ENCODE peak calls at places on chromosomes 7 and 10, in five cellular contexts. O is cardiac muscle cell, J is NCI-H1092, A is foreskin fibroblast, K is T-helper 1 cell. I is an unnamed sample.

GRCh38 chr7:22110881-22111280 is 165.2 kb upstream of the CDCA7L start:
- DNase-seq in O (no peak), J (no peak), A (peak; percentile 43), K (no peak), I (no peak)

GRCh38 chr7:51017576-51018535 is 235.2 kb upstream of the GRB10 start:
- DNase-seq in O (no peak), J (no peak), A (no peak), K (no peak), I (no peak)

GRCh38 chr7:95471076-95471475 is 14.7 kb upstream of the ASB4 start:
- DNase-seq in O (no peak), J (peak; percentile 18), A (no peak), K (no peak), I (peak; percentile 47)

GRCh38 chr10:15433850-15434537 is 62.9 kb upstream of the FAM171A1 start:
- DNase-seq in O (peak; percentile 70), J (peak; percentile 19), A (peak; percentile 74), K (peak; percentile 46), I (no peak)

GRCh38 chr10:49037187-49037586 is 78.1 kb downstream of the VSTM4 start:
- DNase-seq in O (no peak), J (no peak), A (peak; percentile 1), K (no peak), I (no peak)

GRCh38 chr7:102891693-102892261 is 21.0 kb upstream of the LRRC17 start:
- DNase-seq in O (no peak), J (no peak), A (peak; percentile 91), K (no peak), I (no peak)

GRCh38 chr7:133486-133885 is 58.9 kb upstream of the FAM20C start:
- DNase-seq in O (no peak), J (no peak), A (no peak), K (no peak), I (no peak)

GRCh38 chr7:120055300-120055699 is 217.7 kb upstream of the KCND2 start:
- DNase-seq in O (no peak), J (no peak), A (peak; percentile 65), K (no peak), I (no peak)

GRCh38 chr7:154330318-154330717 is 278.1 kb downstream of the DPP6 start:
- DNase-seq in O (no peak), J (no peak), A (no peak), K (no peak), I (no peak)

GRCh38 chr7:122412886-122413285 is 108.3 kb upstream of the FEZF1 start:
- DNase-seq in O (peak; percentile 9), J (no peak), A (peak; percentile 1), K (no peak), I (no peak)

GRCh38 chr10:96359616-96360015 is 814 bp upstream of the OPALIN start:
- DNase-seq in O (no peak), J (no peak), A (no peak), K (no peak), I (no peak)

GRCh38 chr7:48636391-48637015 is 287.8 kb upstream of the CDC14C start:
- DNase-seq in O (peak; percentile 38), J (no peak), A (no peak), K (no peak), I (no peak)

GRCh38 chr7:138872576-138872975 is 74.6 kb upstream of the ATP6V0A4 start:
- DNase-seq in O (no peak), J (no peak), A (peak; percentile 56), K (no peak), I (no peak)

GRCh38 chr10:94288361-94289116 is 74.2 kb downstream of the NOC3L start:
- DNase-seq in O (no peak), J (no peak), A (no peak), K (no peak), I (no peak)

GRCh38 chr7:25844109-25844915 is 307.7 kb upstream of the NFE2L3 start:
- DNase-seq in O (no peak), J (no peak), A (no peak), K (no peak), I (no peak)

GRCh38 chr10:113073549-113074189 is 123.6 kb downstream of the TCF7L2 start:
- DNase-seq in O (no peak), J (no peak), A (peak; percentile 84), K (no peak), I (no peak)

GRCh38 chr7:55476071-55476803 is 96.1 kb downstream of the VOPP1 start:
- DNase-seq in O (no peak), J (no peak), A (peak; percentile 63), K (no peak), I (no peak)

GRCh38 chr10:61023053-61023452 is 79.1 kb upstream of the RHOBTB1 start:
- DNase-seq in O (no peak), J (no peak), A (no peak), K (no peak), I (no peak)

GRCh38 chr7:149790146-149790548 is 16.8 kb upstream of the ZNF467 start:
- DNase-seq in O (peak; percentile 76), J (no peak), A (peak; percentile 39), K (peak; percentile 24), I (no peak)

GRCh38 chr10:18735711-18736110 is 76.5 kb downstream of the ARL5B start:
- DNase-seq in O (no peak), J (no peak), A (no peak), K (no peak), I (no peak)

GRCh38 chr7:2403718-2404648 is 572 bp downstream of the CHST12 start:
- DNase-seq in O (peak; percentile 66), J (peak; percentile 15), A (peak; percentile 67), K (peak; percentile 33), I (no peak)

GRCh38 chr7:117262546-117262945 is 60.3 kb downstream of the WNT2 start:
- DNase-seq in O (no peak), J (no peak), A (no peak), K (no peak), I (no peak)

GRCh38 chr10:24871006-24871405 is 81.4 kb downstream of the PRTFDC1 start:
- DNase-seq in O (no peak), J (no peak), A (peak; percentile 46), K (no peak), I (no peak)

GRCh38 chr10:48466611-48467240 is 138.1 kb downstream of the ARHGAP22 start:
- DNase-seq in O (peak; percentile 60), J (no peak), A (no peak), K (no peak), I (no peak)

GRCh38 chr10:117762126-117762818 is 219.7 kb downstream of the EMX2 start:
- DNase-seq in O (no peak), J (no peak), A (no peak), K (no peak), I (no peak)

GRCh38 chr7:107879400-107880035 is 11.5 kb upstream of the DLD start:
- DNase-seq in O (peak; percentile 65), J (peak; percentile 13), A (peak; percentile 79), K (peak; percentile 58), I (no peak)

GRCh38 chr10:74612195-74612594 is 214.2 kb upstream of the KAT6B start:
- DNase-seq in O (no peak), J (no peak), A (peak; percentile 29), K (no peak), I (no peak)

GRCh38 chr7:33044986-33045385 is 17.6 kb downstream of the NT5C3A start:
- DNase-seq in O (no peak), J (no peak), A (no peak), K (no peak), I (no peak)

GRCh38 chr7:10284001-10284400 is 689.7 kb upstream of the PHF14 start:
- DNase-seq in O (no peak), J (no peak), A (no peak), K (no peak), I (no peak)

GRCh38 chr7:80417211-80417793 is 94.6 kb downstream of the GNAT3 start:
- DNase-seq in O (no peak), J (no peak), A (no peak), K (no peak), I (no peak)

GRCh38 chr7:1758417-1758858 is 88.4 kb downstream of the ELFN1 start:
- DNase-seq in O (peak; percentile 63), J (no peak), A (peak; percentile 36), K (no peak), I (no peak)

GRCh38 chr7:84216477-84216876 is 21.9 kb upstream of the SEMA3A start:
- DNase-seq in O (peak; percentile 7), J (no peak), A (peak; percentile 51), K (no peak), I (no peak)

GRCh38 chr7:143188994-143189393 is 5.8 kb downstream of the TAS2R39 start:
- DNase-seq in O (no peak), J (no peak), A (no peak), K (no peak), I (no peak)

GRCh38 chr10:100866575-100867098 is 46.1 kb upstream of the SLF2 start:
- DNase-seq in O (peak; percentile 40), J (no peak), A (peak; percentile 24), K (no peak), I (no peak)

GRCh38 chr7:122166260-122166659 is 22.2 kb upstream of the AASS start:
- DNase-seq in O (no peak), J (no peak), A (no peak), K (no peak), I (no peak)

GRCh38 chr7:93910076-93910994 is 4.0 kb downstream of the GNGT1 start:
- DNase-seq in O (no peak), J (no peak), A (peak; percentile 81), K (no peak), I (no peak)

GRCh38 chr7:70458195-70458695 is 673.7 kb upstream of the GALNT17 start:
- DNase-seq in O (no peak), J (no peak), A (no peak), K (no peak), I (no peak)

GRCh38 chr10:49410365-49411074 is 14.6 kb upstream of the DRGX start:
- DNase-seq in O (no peak), J (no peak), A (no peak), K (no peak), I (no peak)